ENCODE peak calls at places on chromosomes 6 and 20, in six cellular contexts. P is H1, L is H9, F is neuronal stem cell, W is IMR-90, E is trophoblast cell. N is an unnamed sample.

GRCh38 chr20:23477223-23477622 is 13.7 kb upstream of the CST8 start:
- DNase-seq in P (no peak), E (no peak), F (no peak), W (no peak), L (no peak), N (no peak)

GRCh38 chr20:12581644-12582350 is 427.0 kb upstream of the SPTLC3 start:
- DNase-seq in W (no peak), P (no peak), E (no peak), F (no peak), L (no peak), N (no peak)

GRCh38 chr6:81308577-81309279 is 443.8 kb downstream of the TENT5A start:
- DNase-seq in L (no peak), W (no peak), F (no peak), P (no peak), E (no peak), N (no peak)

GRCh38 chr6:135853227-135853626 is 1.7 kb downstream of the PDE7B start:
- DNase-seq in P (no peak), L (no peak), W (peak; percentile 41), E (no peak), F (no peak), N (no peak)

GRCh38 chr6:30942338-30943060 is 1.7 kb downstream of the MUCL3 start:
- DNase-seq in W (peak; percentile 76), E (peak; percentile 43), F (peak; percentile 89), L (peak; percentile 95), P (peak; percentile 95), N (peak; percentile 74)

GRCh38 chr6:53615633-53616449 is 49.7 kb downstream of the KLHL31 start:
- DNase-seq in E (no peak), P (no peak), L (no peak), F (no peak), W (peak; percentile 91), N (no peak)

GRCh38 chr20:62210496-62210855 is 9.6 kb downstream of the HRH3 start:
- DNase-seq in E (no peak), L (no peak), F (no peak), W (no peak), P (no peak), N (no peak)

GRCh38 chr20:38125157-38126056 is 39.7 kb downstream of the TGM2 start:
- DNase-seq in P (peak; percentile 48), E (no peak), F (no peak), L (no peak), W (peak; percentile 58), N (no peak)

GRCh38 chr6:51827580-51827979 is 259.8 kb downstream of the PKHD1 start:
- DNase-seq in E (no peak), P (no peak), W (no peak), L (no peak), F (no peak), N (no peak)

GRCh38 chr6:128278876-128279275 is 241.5 kb downstream of the PTPRK start:
- DNase-seq in E (no peak), P (no peak), W (peak; percentile 15), F (no peak), L (no peak), N (peak; percentile 52)

GRCh38 chr6:145009691-145010090 is 724.6 kb downstream of the UTRN start:
- DNase-seq in P (no peak), W (peak; percentile 37), E (no peak), F (no peak), L (no peak), N (peak; percentile 32)

GRCh38 chr20:8545212-8545611 is 413.1 kb downstream of the PLCB1 start:
- DNase-seq in L (no peak), P (no peak), W (peak; percentile 18), E (no peak), F (no peak), N (no peak)

GRCh38 chr20:57582432-57583288 is 21.8 kb downstream of the PCK1 start:
- DNase-seq in W (peak; percentile 64), E (no peak), P (peak; percentile 63), F (no peak), L (peak; percentile 55), N (no peak)

GRCh38 chr6:21033575-21034026 is 499.3 kb downstream of the CDKAL1 start:
- DNase-seq in E (peak; percentile 70), P (no peak), L (no peak), F (no peak), W (peak; percentile 85), N (peak; percentile 39)

GRCh38 chr6:118709859-118710350 is 58.5 kb upstream of the CEP85L start:
- DNase-seq in L (no peak), F (no peak), W (peak; percentile 86), P (no peak), E (no peak), N (peak; percentile 76)

GRCh38 chr6:34982424-34982852 is 93.4 kb downstream of the ANKS1A start:
- DNase-seq in P (no peak), L (no peak), E (no peak), F (no peak), W (peak; percentile 21), N (peak; percentile 27)

GRCh38 chr20:5008743-5009142 is 7.4 kb upstream of the SLC23A2 start:
- DNase-seq in E (no peak), L (no peak), P (no peak), W (peak; percentile 11), F (no peak), N (no peak)

GRCh38 chr6:15399651-15400470 is 154.0 kb downstream of the JARID2 start:
- DNase-seq in E (no peak), P (no peak), W (peak; percentile 82), L (no peak), F (no peak), N (peak; percentile 84)

GRCh38 chr6:116446399-116446798 is 14.8 kb upstream of the CALHM6 start:
- DNase-seq in L (no peak), F (no peak), P (no peak), W (no peak), E (no peak), N (peak; percentile 29)

GRCh38 chr6:45609141-45609638 is 231.5 kb upstream of the SUPT3H start:
- DNase-seq in W (peak; percentile 96), F (no peak), E (peak; percentile 12), L (no peak), P (no peak), N (peak; percentile 86)

GRCh38 chr6:99416892-99417767 is 8.0 kb downstream of the PNISR start:
- DNase-seq in W (no peak), E (no peak), L (no peak), P (no peak), F (no peak), N (no peak)

GRCh38 chr20:16801919-16802651 is 53.9 kb downstream of the OTOR start:
- DNase-seq in E (peak; percentile 58), F (peak; percentile 66), W (peak; percentile 53), L (peak; percentile 70), P (peak; percentile 93), N (peak; percentile 57)

GRCh38 chr20:37911838-37912273 is 8.9 kb downstream of the VSTM2L start:
- DNase-seq in P (peak; percentile 70), W (peak; percentile 4), F (no peak), L (peak; percentile 87), E (peak; percentile 31), N (no peak)

GRCh38 chr20:2751868-2752630 is 48.4 kb downstream of the CPXM1 start:
- DNase-seq in W (no peak), L (no peak), E (no peak), P (peak; percentile 60), F (no peak), N (no peak)

GRCh38 chr6:14732845-14733757 is 512.8 kb upstream of the JARID2 start:
- DNase-seq in L (peak; percentile 53), F (no peak), W (peak; percentile 79), E (peak; percentile 84), P (no peak), N (peak; percentile 76)

GRCh38 chr6:7568021-7568420 is 22.0 kb upstream of the SNRNP48 start:
- DNase-seq in P (no peak), F (no peak), E (no peak), L (no peak), W (peak; percentile 58), N (no peak)

GRCh38 chr20:21550587-21550986 is 36.7 kb upstream of the NKX2-2 start:
- DNase-seq in P (no peak), W (no peak), F (no peak), E (no peak), L (no peak), N (no peak)

GRCh38 chr20:32999603-33000250 is 4.5 kb downstream of the SUN5 start:
- DNase-seq in L (no peak), P (no peak), W (no peak), F (no peak), E (no peak), N (no peak)

GRCh38 chr6:69813508-69813907 is 16.7 kb upstream of the LMBRD1 start:
- DNase-seq in W (no peak), L (no peak), P (no peak), F (no peak), E (no peak), N (peak; percentile 11)

GRCh38 chr20:24489631-24490260 is 20.3 kb downstream of the SYNDIG1 start:
- DNase-seq in W (no peak), L (peak; percentile 19), P (no peak), E (no peak), F (no peak), N (no peak)

GRCh38 chr6:156909212-156910010 is 132.2 kb downstream of the ARID1B start:
- DNase-seq in P (no peak), F (no peak), E (no peak), W (no peak), L (no peak), N (no peak)
- H3K14ac ChIP-seq in P (no peak overlapping the region), F (no peak overlapping the region), E (no peak overlapping the region), W (no peak overlapping the region), L (no peak overlapping the region), N (no peak overlapping the region)

GRCh38 chr6:36308514-36308913 is 28.2 kb downstream of the BNIP5 start:
- DNase-seq in W (no peak), F (no peak), E (no peak), P (no peak), L (no peak), N (no peak)
- H3K27me3 ChIP-seq in W (peaks cover 59% of the 10 kb centered on the region), F (no peaks in the 10 kb centered on the region), E (no peaks in the 10 kb centered on the region), P (no peaks in the 10 kb centered on the region), L (no peaks in the 10 kb centered on the region), N (peaks cover 47% of the 10 kb centered on the region)

DNA sequence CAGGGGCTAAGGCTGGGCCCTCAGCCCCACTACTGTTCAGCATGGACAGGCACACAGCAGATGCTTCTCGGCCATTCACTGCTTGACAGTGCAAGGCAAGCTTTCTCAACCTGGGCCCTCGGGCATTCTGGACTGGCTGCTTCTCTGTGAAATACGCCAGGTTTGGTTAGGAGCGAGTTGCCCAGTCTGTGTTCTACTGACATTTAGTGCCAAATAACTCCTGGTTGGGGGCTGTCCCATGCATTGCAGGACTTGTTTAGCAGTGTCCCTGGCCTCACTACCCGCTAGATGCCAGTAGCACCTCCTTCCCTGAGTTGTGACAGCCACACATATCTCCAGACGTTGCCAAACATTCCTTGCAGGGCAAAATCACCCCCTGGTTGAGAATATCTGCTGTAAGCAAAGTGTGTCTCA is 156.9 kb downstream of the CEBPB start:
- DNase-seq in F (no peak), P (no peak), W (no peak), E (no peak), L (no peak), N (no peak)
- H3K14ac ChIP-seq in F (no peak overlapping the region), P (no peak overlapping the region), W (peak overlapping the region; percentile 46), E (no peak overlapping the region), L (no peak overlapping the region), N (no peak overlapping the region)

DNA sequence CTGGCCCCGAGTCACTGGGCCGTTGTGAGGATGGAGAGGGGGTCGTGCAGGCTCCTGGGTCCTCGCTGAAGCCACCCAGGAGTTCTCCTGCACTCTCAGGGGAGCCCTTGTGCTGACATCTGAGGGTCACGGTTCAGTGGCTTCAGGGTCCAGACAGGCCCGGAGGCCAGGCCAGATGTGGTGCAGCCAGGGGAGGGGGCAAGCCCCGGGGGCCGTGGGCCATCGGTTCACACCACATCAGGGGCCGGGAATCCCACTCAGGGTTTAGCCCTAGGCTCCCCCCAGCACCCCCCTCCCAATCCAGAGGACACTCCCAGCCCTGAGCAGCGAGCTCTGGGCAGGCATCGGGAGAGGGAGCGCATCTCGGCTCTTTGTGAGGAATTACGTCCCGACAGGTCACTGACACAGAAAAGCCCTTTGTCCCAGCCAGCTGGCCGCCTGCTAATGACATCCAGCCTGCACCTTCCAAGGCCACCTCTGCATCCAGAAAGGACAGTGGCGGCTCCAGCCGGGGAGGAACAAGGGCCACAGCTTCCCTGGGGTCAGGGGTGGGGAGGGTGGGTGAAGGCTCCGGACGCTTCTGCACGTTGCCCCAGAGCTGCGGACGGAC is 6.4 kb upstream of the CHRNA4 start:
- DNase-seq in L (no peak), E (no peak), F (no peak), P (no peak), W (no peak), N (no peak)
- H3K27me3 ChIP-seq in L (no peaks in the 10 kb centered on the region), E (no peaks in the 10 kb centered on the region), F (no peaks in the 10 kb centered on the region), P (peaks cover 11% of the 10 kb centered on the region), W (peaks cover 50% of the 10 kb centered on the region), N (peaks cover 40% of the 10 kb centered on the region)

N was measured in mesenchymal stem cell.